ENCODE peak calls at places on chromosomes 3 and 15, in seven cellular contexts. X is transverse colon, H is stomach, K is sigmoid colon, R is K562, P is NB4, U is gastrocnemius medialis. W is an unnamed sample.

GRCh38 chr3:54093849-54094248 is 28.5 kb upstream of the CACNA2D3 start:
- DNase-seq in X (no peak), H (no peak), K (no peak), R (no peak), P (no peak), U (no peak), W (no peak)

GRCh38 chr3:25035511-25035910 is 392.6 kb upstream of the RARB start:
- DNase-seq in X (no peak), H (no peak), K (no peak), R (no peak), P (no peak), U (no peak), W (no peak)

GRCh38 chr3:34277110-34277509 is 478.7 kb downstream of the PDCD6IP start:
- DNase-seq in X (no peak), H (no peak), K (no peak), R (no peak), P (no peak), U (no peak), W (no peak)

GRCh38 chr15:86425746-86426145 is 346.1 kb downstream of the AGBL1 start:
- DNase-seq in X (no peak), H (no peak), K (no peak), R (no peak), P (no peak), U (no peak), W (no peak)

GRCh38 chr3:129358177-129359101 is 70.0 kb downstream of the EFCAB12 start:
- DNase-seq in X (no peak), H (no peak), K (no peak), R (no peak), P (no peak), U (no peak), W (no peak)

GRCh38 chr15:71747128-71748083 is 62.9 kb upstream of the NR2E3 start:
- DNase-seq in X (no peak), H (no peak), K (no peak), R (no peak), P (peak), U (no peak), W (no peak)

GRCh38 chr15:67183443-67184169 is 70.9 kb downstream of the AAGAB start:
- DNase-seq in X (no peak), H (no peak), K (peak), R (no peak), P (no peak), U (peak), W (no peak)

GRCh38 chr3:14787630-14788029 is 31.1 kb upstream of the FGD5 start:
- DNase-seq in X (no peak), H (no peak), K (peak), R (no peak), P (no peak), U (no peak), W (no peak)

GRCh38 chr3:120875989-120876388 is 32.0 kb upstream of the STXBP5L start:
- DNase-seq in X (no peak), H (no peak), K (no peak), R (no peak), P (no peak), U (no peak), W (no peak)

GRCh38 chr3:121545049-121545563 is 682 bp downstream of the POLQ start:
- DNase-seq in X (no peak), H (no peak), K (no peak), R (no peak), P (no peak), U (no peak), W (no peak)

GRCh38 chr15:34808016-34808415 is 12.7 kb upstream of the ACTC1 start:
- DNase-seq in X (no peak), H (no peak), K (no peak), R (no peak), P (no peak), U (no peak), W (no peak)

GRCh38 chr3:126356373-126357298 is 572 bp downstream of the KLF15 start:
- DNase-seq in X (peak), H (no peak), K (peak), R (peak), P (no peak), U (peak), W (peak)

GRCh38 chr3:174440741-174441587 is 418.2 kb upstream of the NAALADL2 start:
- DNase-seq in X (peak), H (peak), K (peak), R (peak), P (peak), U (peak), W (peak)

GRCh38 chr3:46495901-46496456 is 1.8 kb upstream of the RTP3 start:
- DNase-seq in X (no peak), H (no peak), K (no peak), R (no peak), P (peak), U (no peak), W (no peak)

GRCh38 chr3:143121240-143122088 is 1.9 kb downstream of the CHST2 start:
- DNase-seq in X (peak), H (peak), K (no peak), R (peak), P (peak), U (no peak), W (peak)

GRCh38 chr3:37136067-37136466 is 38.3 kb downstream of the LRRFIP2 start:
- DNase-seq in X (no peak), H (no peak), K (no peak), R (no peak), P (peak), U (no peak), W (no peak)

GRCh38 chr3:87491843-87492242 is 215.5 kb upstream of the POU1F1 start:
- DNase-seq in X (no peak), H (no peak), K (no peak), R (no peak), P (no peak), U (no peak), W (no peak)

GRCh38 chr3:16849795-16850194 is 35.0 kb upstream of the PLCL2 start:
- DNase-seq in X (no peak), H (no peak), K (no peak), R (no peak), P (peak), U (no peak), W (no peak)

GRCh38 chr3:57077630-57078365 is 17.3 kb downstream of the SPATA12 start:
- DNase-seq in X (no peak), H (no peak), K (no peak), R (no peak), P (peak), U (no peak), W (no peak)

GRCh38 chr3:196513697-196514349 is 1.3 kb downstream of the SMCO1 start:
- DNase-seq in X (no peak), H (no peak), K (no peak), R (no peak), P (no peak), U (no peak), W (no peak)

GRCh38 chr15:96262097-96262496 is 68.4 kb upstream of the NR2F2 start:
- DNase-seq in X (no peak), H (no peak), K (no peak), R (no peak), P (no peak), U (no peak), W (no peak)

GRCh38 chr3:113166719-113167492 is 44.5 kb upstream of the BOC start:
- DNase-seq in X (peak), H (no peak), K (peak), R (no peak), P (no peak), U (peak), W (peak)

GRCh38 chr3:148223266-148223665 is 474.4 kb upstream of the AGTR1 start:
- DNase-seq in X (no peak), H (no peak), K (no peak), R (no peak), P (no peak), U (no peak), W (no peak)

GRCh38 chr3:167100651-167101050 is 279.4 kb downstream of the ZBBX start:
- DNase-seq in X (no peak), H (no peak), K (no peak), R (no peak), P (no peak), U (no peak), W (no peak)

GRCh38 chr3:101066776-101067175 is 73.6 kb upstream of the ABI3BP start:
- DNase-seq in X (no peak), H (no peak), K (no peak), R (no peak), P (no peak), U (no peak), W (no peak)
- TF ChIP-seq POLR2A in X (no peak), H (no peak), K (no peak), R (no peak), P (no peak), U (no peak), W (no peak)

GRCh38 chr3:122677261-122677660 is 3.4 kb upstream of the PARP14 start:
- DNase-seq in X (no peak), H (no peak), K (no peak), R (no peak), P (no peak), U (no peak), W (no peak)

GRCh38 chr3:122679467-122680291 is 960 bp upstream of the PARP14 start:
- DNase-seq in X (peak), H (peak), K (peak), R (peak), P (peak), U (peak), W (peak)

GRCh38 chr3:122676759-122677158 is 3.9 kb upstream of the PARP14 start:
- DNase-seq in X (no peak), H (no peak), K (no peak), R (no peak), P (no peak), U (no peak), W (no peak)

GRCh38 chr3:122679085-122679466 is 1.6 kb upstream of the PARP14 start:
- DNase-seq in X (peak), H (peak), K (peak), R (peak), P (peak), U (peak), W (peak)

GRCh38 chr3:122678496-122678895 is 2.1 kb upstream of the PARP14 start:
- DNase-seq in X (no peak), H (no peak), K (no peak), R (no peak), P (peak), U (peak), W (peak)
- TF ChIP-seq POLR2A in X (no peak), H (no peak), K (no peak), R (no peak), P (no peak), U (no peak), W (no peak)

GRCh38 chr3:108835101-108835500 is 12.5 kb downstream of the TRAT1 start:
- DNase-seq in X (no peak), H (no peak), K (no peak), R (no peak), P (no peak), U (no peak), W (no peak)
- TF ChIP-seq POLR2A in X (no peak), H (no peak), K (no peak), R (no peak), P (no peak), U (no peak), W (no peak)

GRCh38 chr3:43764012-43764411 is 73.3 kb downstream of the ABHD5 start:
- DNase-seq in X (no peak), H (no peak), K (no peak), R (no peak), P (no peak), U (no peak), W (no peak)

GRCh38 chr3:43758826-43759225 is 68.1 kb downstream of the ABHD5 start:
- DNase-seq in X (no peak), H (no peak), K (no peak), R (no peak), P (no peak), U (no peak), W (no peak)

GRCh38 chr3:43762486-43762885 is 71.7 kb downstream of the ABHD5 start:
- DNase-seq in X (no peak), H (no peak), K (no peak), R (no peak), P (no peak), U (no peak), W (no peak)

GRCh38 chr3:43759297-43759782 is 68.6 kb downstream of the ABHD5 start:
- DNase-seq in X (no peak), H (no peak), K (no peak), R (no peak), P (peak), U (peak), W (no peak)

GRCh38 chr3:43760951-43761350 is 70.2 kb downstream of the ABHD5 start:
- DNase-seq in X (no peak), H (no peak), K (no peak), R (no peak), P (no peak), U (no peak), W (no peak)
- TF ChIP-seq POLR2A in X (no peak), H (no peak), K (no peak), R (no peak), P (no peak), U (no peak), W (no peak)

DNA sequence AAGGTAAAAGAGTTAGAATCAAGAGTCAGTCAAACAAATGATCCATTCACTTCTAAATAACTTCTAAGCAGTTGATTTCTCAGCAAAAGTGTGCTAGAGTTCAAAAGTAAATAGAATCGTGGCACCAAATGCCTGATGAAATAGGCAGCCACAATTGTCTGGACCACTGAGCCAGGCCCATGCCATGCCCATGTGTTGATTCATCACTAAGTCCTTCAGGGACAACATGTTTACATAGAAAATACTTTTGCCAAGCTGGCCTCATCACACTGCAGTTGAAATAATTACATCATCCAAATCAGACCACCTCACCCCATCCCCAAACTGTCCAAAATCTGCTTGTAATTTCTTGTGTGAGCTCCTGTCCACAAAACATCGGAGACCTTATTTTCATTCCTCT is 216.3 kb downstream of the IGSF11 start:
- DNase-seq in X (no peak), H (no peak), K (no peak), R (no peak), P (no peak), U (no peak), W (no peak)
- TF ChIP-seq POLR2A in X (no peak), H (no peak), K (no peak), R (no peak), P (no peak), U (no peak), W (no peak)

GRCh38 chr15:64462492-64462891 is 2.1 kb downstream of the ZNF609 start:
- DNase-seq in X (no peak), H (no peak), K (no peak), R (no peak), P (no peak), U (no peak), W (no peak)

GRCh38 chr15:64459382-64459781 is 996 bp upstream of the ZNF609 start:
- DNase-seq in X (no peak), H (no peak), K (no peak), R (no peak), P (no peak), U (no peak), W (no peak)

GRCh38 chr15:64461577-64462162 is 1.3 kb downstream of the ZNF609 start:
- DNase-seq in X (no peak), H (peak), K (no peak), R (peak), P (peak), U (no peak), W (no peak)

GRCh38 chr15:64460737-64461576 is 579 bp downstream of the ZNF609 start:
- DNase-seq in X (peak), H (no peak), K (peak), R (peak), P (peak), U (peak), W (no peak)

DNA sequence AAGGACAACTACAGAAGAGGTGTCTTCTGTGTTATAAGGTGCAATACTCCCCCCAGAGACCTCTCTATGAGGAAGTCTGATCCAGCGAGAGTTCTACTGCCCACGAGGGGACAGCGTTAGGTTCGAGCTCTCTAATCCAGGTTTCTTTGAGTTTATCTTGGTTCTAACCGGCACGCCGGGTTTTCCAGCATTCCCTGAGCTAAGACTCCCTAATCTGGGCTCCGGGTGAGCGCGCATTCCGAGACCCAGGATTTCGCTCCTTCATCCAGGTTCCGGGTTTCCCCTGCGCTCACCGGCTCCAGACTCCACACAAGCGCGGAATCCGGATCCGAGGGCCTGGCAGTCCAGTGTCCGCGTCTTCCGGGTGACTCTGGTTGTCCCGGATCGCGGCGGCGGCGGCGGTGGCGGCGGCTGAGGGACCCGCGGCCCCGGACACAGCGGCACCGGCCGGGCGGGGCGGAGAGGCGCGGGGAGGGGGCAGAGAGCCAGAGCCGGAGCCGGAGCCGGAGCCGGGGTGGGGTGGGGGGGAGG is at the start of gene ZNF609:
- DNase-seq in X (peak), H (peak), K (peak), R (peak), P (peak), U (peak), W (peak)
- TF ChIP-seq POLR2A in X (no peak), H (no peak), K (no peak), R (peak), P (peak), U (peak), W (no peak)

DNA sequence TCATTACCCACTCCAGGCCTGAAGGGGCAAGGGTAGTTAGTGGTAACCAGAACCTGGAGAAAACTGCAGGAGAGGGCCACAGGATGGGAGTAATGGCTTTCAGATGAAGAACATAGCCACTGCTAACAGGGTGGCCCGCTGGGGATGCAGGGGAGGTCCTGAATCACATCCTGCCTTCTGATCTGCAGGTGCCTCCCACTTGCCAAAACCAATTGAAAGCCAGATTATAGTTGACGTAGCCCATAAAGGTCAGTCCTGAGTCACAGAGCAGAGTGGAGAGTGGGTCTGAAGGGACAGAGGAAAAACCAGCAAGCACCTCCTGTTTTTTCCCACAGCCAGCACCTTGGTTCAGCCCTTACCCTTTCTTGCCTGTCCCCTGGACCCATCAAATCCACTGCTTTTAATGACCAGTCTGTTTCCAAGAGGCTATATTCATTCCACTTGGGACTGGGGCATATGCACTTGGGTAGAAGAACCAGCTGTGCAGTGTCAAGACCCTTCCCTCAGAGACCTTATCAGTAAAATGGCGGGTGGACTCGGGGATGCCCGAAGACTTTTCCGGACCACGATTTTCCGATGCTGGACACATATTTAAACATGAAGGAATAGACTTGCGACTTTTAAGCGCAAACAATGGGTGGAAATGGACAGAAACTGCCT is 605 bp upstream of the SLC35G2 start:
- DNase-seq in X (peak), H (peak), K (peak), R (peak), P (peak), U (peak), W (peak)
- TF ChIP-seq POLR2A in X (no peak), H (no peak), K (no peak), R (peak), P (no peak), U (peak), W (no peak)

W was measured in heart left ventricle.